ENCODE peak calls at places on chromosomes 13 and 19, in seven cellular contexts. X, T, P, D, N, L and I are unnamed samples.

GRCh38 chr13:47420568-47420967 is 523.7 kb upstream of the HTR2A start:
- DNase-seq in D (no peak), T (no peak), X (no peak), N (peak), L (no peak), P (no peak), I (no peak)

GRCh38 chr13:95100525-95101121 is 200.6 kb downstream of the ABCC4 start:
- DNase-seq in T (no peak), N (no peak), X (no peak), L (no peak), P (no peak), D (no peak), I (no peak)

GRCh38 chr13:99153219-99153618 is 47.4 kb upstream of the UBAC2 start:
- DNase-seq in X (no peak), P (no peak), T (no peak), N (peak), D (no peak), L (no peak), I (no peak)

GRCh38 chr13:27349458-27349857 is 75.0 kb upstream of the GTF3A start:
- DNase-seq in X (no peak), P (no peak), N (no peak), D (no peak), T (no peak), L (no peak), I (no peak)

GRCh38 chr19:2923510-2923909 is 21.3 kb downstream of the ZNF77 start:
- DNase-seq in P (no peak), L (no peak), D (no peak), T (no peak), X (no peak), N (no peak), I (no peak)

GRCh38 chr13:24187185-24187584 is 26.7 kb downstream of the SPATA13 start:
- DNase-seq in N (no peak), L (no peak), T (no peak), P (no peak), X (no peak), D (no peak), I (no peak)

GRCh38 chr19:55552206-55552605 is 6.9 kb upstream of the SBK3 start:
- DNase-seq in N (no peak), P (no peak), X (no peak), T (no peak), D (no peak), L (no peak), I (no peak)

GRCh38 chr13:28751210-28751935 is 32.6 kb upstream of the SLC46A3 start:
- DNase-seq in T (no peak), D (no peak), L (no peak), X (no peak), P (no peak), N (no peak), I (no peak)

GRCh38 chr19:51983361-51983760 is 3.3 kb downstream of the ZNF350 start:
- DNase-seq in X (no peak), T (no peak), D (no peak), N (no peak), L (no peak), P (no peak), I (no peak)

GRCh38 chr19:29855087-29855486 is 43.3 kb downstream of the CCNE1 start:
- DNase-seq in L (no peak), X (no peak), T (no peak), N (no peak), P (no peak), D (no peak), I (no peak)

GRCh38 chr13:109271991-109272454 is 514.4 kb downstream of the IRS2 start:
- DNase-seq in L (no peak), D (no peak), X (no peak), P (no peak), N (peak), T (no peak), I (peak)

GRCh38 chr13:113971471-113972231 is 2.2 kb downstream of the C13orf46 start:
- DNase-seq in P (no peak), T (no peak), N (no peak), D (no peak), X (no peak), L (no peak), I (no peak)

GRCh38 chr19:4338441-4339350 is at the start of gene STAP2:
- DNase-seq in X (no peak), N (no peak), T (no peak), P (no peak), L (no peak), D (no peak), I (no peak)

GRCh38 chr19:14916848-14917247 is 24.4 kb upstream of the OR7C2 start:
- DNase-seq in P (no peak), T (no peak), L (no peak), N (no peak), D (no peak), X (no peak), I (no peak)

GRCh38 chr13:94178625-94179244 is 300.7 kb downstream of the DCT start:
- DNase-seq in P (no peak), N (no peak), T (no peak), D (no peak), L (no peak), X (no peak), I (no peak)

GRCh38 chr13:112106467-112107141 is 39.7 kb downstream of the SOX1 start:
- DNase-seq in L (peak), X (no peak), P (no peak), T (no peak), D (no peak), N (no peak), I (peak)

GRCh38 chr19:47798904-47799266 is 5.5 kb downstream of the TPRX1 start:
- DNase-seq in L (no peak), D (no peak), X (no peak), N (no peak), T (no peak), P (no peak), I (no peak)

GRCh38 chr19:41904118-41904870 is 21.3 kb downstream of the ARHGEF1 start:
- DNase-seq in T (no peak), P (no peak), X (no peak), D (no peak), N (peak), L (no peak), I (no peak)